ENCODE peak calls at places on chromosomes 5 and 9, in ten cellular contexts. A is iPS DF 19.7; T is GM19239; Q is KBM-7; P is EL; B is stimulated activated CD8-positive, alpha-beta memory T cell treated with anti-CD3 and anti-CD28 coated beads, Interleukin-7, amount 100 ng/mL, for 4 hours; R is AG09309; D is foreskin fibroblast; E is dorsolateral prefrontal cortex; U is immature natural killer cell. G is an unnamed sample.
A peak's percentile ranks its signal among the peaks of the same experiment; 100 is the strongest.

GRCh38 chr5:76542236-76542635 is 81.0 kb downstream of the F2RL2 start:
- DNase-seq in R (no peak), T (no peak), P (no peak), U (no peak), Q (no peak), B (no peak), E (no peak), A (no peak), D (no peak), G (no peak)

GRCh38 chr9:113302792-113303418 is at the start of gene RNF183:
- DNase-seq in R (no peak), P (no peak), T (no peak), D (no peak), U (no peak), A (no peak), E (no peak), B (no peak), Q (no peak), G (no peak)

GRCh38 chr9:107541523-107541922 is 52.0 kb upstream of the KLF4 start:
- DNase-seq in U (no peak), Q (no peak), D (no peak), R (no peak), B (no peak), P (no peak), T (peak; percentile 16), E (no peak), A (no peak), G (no peak)

GRCh38 chr9:136792321-136793062 is 1.3 kb downstream of the TMEM141 start:
- DNase-seq in E (no peak), R (no peak), T (no peak), D (no peak), B (no peak), P (no peak), Q (no peak), A (no peak), U (no peak), G (no peak)

GRCh38 chr5:160787247-160787646 is 64.8 kb downstream of the ATP10B start:
- DNase-seq in P (no peak), B (no peak), Q (peak; percentile 42), T (no peak), E (no peak), A (peak; percentile 28), R (no peak), U (no peak), D (no peak), G (no peak)

GRCh38 chr9:22215492-22215891 is 206.4 kb upstream of the CDKN2B start:
- DNase-seq in A (no peak), B (no peak), Q (no peak), D (peak; percentile 6), T (no peak), U (no peak), E (no peak), R (no peak), P (no peak), G (no peak)

GRCh38 chr5:141680751-141681201 is 1.3 kb downstream of the ARAP3 start:
- DNase-seq in D (peak; percentile 64), B (no peak), P (peak; percentile 66), E (no peak), T (no peak), R (no peak), A (peak; percentile 98), U (no peak), Q (no peak), G (peak; percentile 34)

GRCh38 chr5:5494489-5495402 is 72.3 kb downstream of the ICE1 start:
- DNase-seq in D (peak; percentile 85), B (peak; percentile 76), T (peak; percentile 54), P (peak; percentile 45), R (no peak), Q (peak; percentile 39), U (peak; percentile 79), E (peak; percentile 59), A (peak; percentile 52), G (peak; percentile 36)

GRCh38 chr5:172798422-172799215 is 27.6 kb upstream of the DUSP1 start:
- DNase-seq in R (peak; percentile 91), U (no peak), P (peak; percentile 94), D (peak; percentile 94), E (no peak), B (no peak), A (no peak), Q (peak; percentile 64), T (no peak), G (peak; percentile 90)

GRCh38 chr5:97629281-97629680 is 446.2 kb upstream of the RIOK2 start:
- DNase-seq in R (peak; percentile 58), D (peak; percentile 95), U (no peak), E (peak; percentile 53), B (no peak), Q (no peak), T (no peak), P (peak; percentile 83), A (no peak), G (peak; percentile 80)

G was measured in brain microvascular endothelial cell.